ENCODE peak calls at places on chromosomes 3 and 15, in seven cellular contexts. T, W, O, A, B, X and K are unnamed samples.

GRCh38 chr3:159881208-159881607 is 107.4 kb upstream of the IL12A start:
- DNase-seq in B (no peak), A (no peak), W (no peak), O (no peak), T (no peak), X (no peak), K (no peak)

GRCh38 chr3:183202004-183202722 is 39.6 kb upstream of the LAMP3 start:
- DNase-seq in X (no peak), W (no peak), B (no peak), O (no peak), T (no peak), A (no peak), K (no peak)

GRCh38 chr3:43695443-43695842 is 4.7 kb downstream of the ABHD5 start:
- DNase-seq in X (no peak), A (no peak), T (no peak), B (no peak), W (no peak), O (no peak), K (peak)

GRCh38 chr3:171028779-171029232 is 2.3 kb upstream of the SLC2A2 start:
- DNase-seq in A (no peak), O (no peak), T (no peak), X (no peak), B (no peak), W (no peak), K (no peak)

GRCh38 chr3:22115581-22115980 is 364.6 kb upstream of the ZNF385D start:
- DNase-seq in B (no peak), W (no peak), X (no peak), A (no peak), T (no peak), O (no peak), K (no peak)

GRCh38 chr3:114408763-114409162 is 114.9 kb downstream of the TIGIT start:
- DNase-seq in A (peak), X (no peak), W (no peak), O (no peak), B (no peak), T (no peak), K (no peak)

GRCh38 chr15:80630981-80631380 is 64.1 kb upstream of the ABHD17C start:
- DNase-seq in X (no peak), W (no peak), T (no peak), B (no peak), O (no peak), A (no peak), K (no peak)

GRCh38 chr3:105647047-105647446 is 221.8 kb downstream of the CBLB start:
- DNase-seq in O (no peak), X (peak), T (peak), W (no peak), B (peak), A (no peak), K (peak)

GRCh38 chr15:52653451-52653964 is 25.7 kb downstream of the ATOSA start:
- DNase-seq in X (peak), T (no peak), A (no peak), B (no peak), W (peak), O (no peak), K (no peak)

GRCh38 chr3:53921296-53921695 is 29.6 kb upstream of the SELENOK start:
- DNase-seq in A (peak), T (peak), B (no peak), X (no peak), O (no peak), W (no peak), K (peak)

GRCh38 chr3:140756240-140757016 is 78.6 kb downstream of the TRIM42 start:
- DNase-seq in B (no peak), T (no peak), W (no peak), A (no peak), O (no peak), X (no peak), K (no peak)

GRCh38 chr3:105369501-105370371 is 3.0 kb downstream of the ALCAM start:
- DNase-seq in W (peak), A (peak), X (no peak), O (no peak), T (peak), B (no peak), K (peak)

GRCh38 chr15:75822685-75823278 is 20.5 kb upstream of the UBE2Q2 start:
- DNase-seq in O (no peak), B (no peak), W (no peak), X (no peak), T (no peak), A (no peak), K (no peak)

GRCh38 chr15:59997070-59997701 is 6.9 kb upstream of the FOXB1 start:
- DNase-seq in B (no peak), A (peak), T (no peak), W (no peak), X (peak), O (peak), K (peak)

GRCh38 chr3:179801831-179802230 is 149.0 kb downstream of the USP13 start:
- DNase-seq in O (no peak), B (no peak), X (no peak), W (no peak), T (no peak), A (no peak), K (no peak)

GRCh38 chr3:133169669-133170068 is 131.5 kb downstream of the TMEM108 start:
- DNase-seq in B (no peak), W (no peak), O (no peak), A (peak), X (no peak), T (no peak), K (no peak)

GRCh38 chr15:69557340-69558137 is 104.9 kb downstream of the RPLP1 start:
- DNase-seq in X (no peak), A (no peak), O (no peak), T (peak), B (peak), W (peak), K (no peak)

GRCh38 chr3:60034047-60034446 is 984.2 kb upstream of the CFAP20DC start:
- DNase-seq in X (no peak), O (no peak), B (no peak), W (no peak), T (no peak), A (no peak), K (no peak)

GRCh38 chr15:70892912-70893560 is 410 bp downstream of the LRRC49 start:
- DNase-seq in A (peak), W (peak), T (peak), X (no peak), O (no peak), B (no peak), K (peak)

GRCh38 chr15:62058327-62059028 is 1.8 kb downstream of the VPS13C start:
- DNase-seq in T (no peak), X (no peak), A (no peak), W (no peak), O (no peak), B (no peak), K (no peak)

GRCh38 chr15:62060896-62061280 is 641 bp upstream of the VPS13C start:
- DNase-seq in W (no peak), X (no peak), B (no peak), O (no peak), T (no peak), A (no peak), K (no peak)

GRCh38 chr15:62059818-62060115 is 480 bp downstream of the VPS13C start:
- DNase-seq in W (peak), X (peak), O (no peak), B (no peak), A (no peak), T (peak), K (peak)

GRCh38 chr15:62059108-62059817 is 984 bp downstream of the VPS13C start:
- DNase-seq in X (peak), W (peak), A (peak), T (no peak), B (no peak), O (no peak), K (peak)

DNA sequence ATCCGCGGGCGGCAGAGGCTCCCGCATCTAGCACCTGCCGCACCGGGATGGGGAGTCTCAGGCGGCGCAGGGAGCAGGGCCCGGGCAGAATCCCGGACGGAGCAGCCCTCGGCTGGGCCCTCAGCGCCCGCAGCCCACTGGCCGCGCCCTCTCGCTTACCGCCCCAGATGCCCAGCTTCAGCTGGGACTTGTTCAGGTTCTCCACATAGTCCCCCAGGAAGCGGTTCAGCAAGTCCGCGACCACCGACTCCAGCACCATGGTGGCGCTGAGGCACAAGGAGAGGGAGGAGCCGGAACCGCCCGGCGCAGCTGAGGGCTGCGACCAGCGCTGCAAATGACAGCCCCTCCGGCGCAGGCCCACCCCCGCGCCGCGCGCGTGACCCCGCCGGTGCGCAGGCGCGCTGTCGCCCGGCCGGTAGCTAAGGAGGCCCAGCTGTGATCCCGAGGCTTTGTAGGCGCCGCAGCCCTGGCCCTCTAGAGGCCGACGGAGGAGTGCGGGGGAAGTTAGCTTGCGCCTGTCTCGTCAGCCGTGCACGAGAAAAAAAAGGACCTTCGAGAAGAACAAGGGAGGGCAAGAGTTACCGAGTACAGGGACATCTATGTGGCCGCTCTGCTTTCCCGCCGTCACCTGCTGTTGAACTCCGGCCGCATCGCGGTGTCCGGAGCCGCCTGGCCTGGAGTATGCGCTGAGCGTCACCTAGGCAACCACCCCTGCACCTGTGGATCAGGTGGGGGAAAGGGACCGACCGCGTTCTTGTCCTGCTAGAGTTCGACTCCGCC is at the start of gene VPS13C:
- DNase-seq in W (peak), X (peak), T (peak), O (peak), B (peak), A (peak), K (peak)
- TF ChIP-seq CTCF in W (peak), X (peak), T (peak), O (peak), B (no peak), A (peak), K (peak)

DNA sequence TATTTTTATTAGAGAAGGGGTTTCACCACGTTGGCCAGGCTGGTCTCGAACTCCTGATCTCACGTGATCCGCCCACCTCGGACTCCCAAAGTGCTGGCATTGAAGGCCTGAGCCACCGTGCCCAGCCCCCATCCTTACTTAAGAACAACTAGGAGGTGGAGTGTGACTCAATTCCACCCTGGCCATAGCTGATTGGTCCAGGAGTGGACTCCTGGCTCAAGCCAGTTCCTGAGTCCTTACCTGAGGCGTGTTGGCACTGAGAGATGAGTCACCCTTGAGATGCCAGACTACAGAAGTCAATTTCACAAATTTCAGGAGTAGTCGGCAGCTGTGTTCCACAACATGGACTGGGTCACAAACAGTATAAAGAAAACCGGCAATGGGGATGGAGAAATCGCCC is 124.2 kb downstream of the SHQ1 start:
- DNase-seq in A (no peak), X (no peak), B (peak), O (no peak), W (no peak), T (no peak), K (no peak)
- TF ChIP-seq MAX in A (no peak), X (no peak), B (peak), O (no peak), W (no peak), T (no peak), K (no peak)

GRCh38 chr3:148739720-148740119 is 42.0 kb downstream of the AGTR1 start:
- DNase-seq in W (no peak), O (no peak), A (no peak), B (no peak), X (no peak), T (no peak), K (no peak)

GRCh38 chr3:148737104-148737525 is 39.4 kb downstream of the AGTR1 start:
- DNase-seq in B (no peak), T (peak), X (no peak), O (no peak), W (no peak), A (peak), K (no peak)

GRCh38 chr3:148736086-148736485 is 38.4 kb downstream of the AGTR1 start:
- DNase-seq in O (no peak), T (no peak), W (no peak), A (no peak), B (no peak), X (no peak), K (no peak)

GRCh38 chr3:148730676-148731075 is 33.0 kb downstream of the AGTR1 start:
- DNase-seq in A (no peak), O (no peak), T (no peak), W (no peak), X (no peak), B (no peak), K (no peak)

GRCh38 chr3:148735597-148735996 is 37.9 kb downstream of the AGTR1 start:
- DNase-seq in B (no peak), W (no peak), A (no peak), X (no peak), O (no peak), T (no peak), K (no peak)
- H3K4me3 ChIP-seq in B (no peak), W (no peak), A (no peak), X (no peak), O (no peak), T (no peak), K (no peak)

GRCh38 chr15:68034071-68034470 is 20.0 kb upstream of the PIAS1 start:
- DNase-seq in A (no peak), O (no peak), B (no peak), T (no peak), W (no peak), X (no peak), K (no peak)
- TF ChIP-seq CTCF in A (no peak), O (no peak), B (no peak), T (no peak), W (no peak), X (no peak), K (no peak)

DNA sequence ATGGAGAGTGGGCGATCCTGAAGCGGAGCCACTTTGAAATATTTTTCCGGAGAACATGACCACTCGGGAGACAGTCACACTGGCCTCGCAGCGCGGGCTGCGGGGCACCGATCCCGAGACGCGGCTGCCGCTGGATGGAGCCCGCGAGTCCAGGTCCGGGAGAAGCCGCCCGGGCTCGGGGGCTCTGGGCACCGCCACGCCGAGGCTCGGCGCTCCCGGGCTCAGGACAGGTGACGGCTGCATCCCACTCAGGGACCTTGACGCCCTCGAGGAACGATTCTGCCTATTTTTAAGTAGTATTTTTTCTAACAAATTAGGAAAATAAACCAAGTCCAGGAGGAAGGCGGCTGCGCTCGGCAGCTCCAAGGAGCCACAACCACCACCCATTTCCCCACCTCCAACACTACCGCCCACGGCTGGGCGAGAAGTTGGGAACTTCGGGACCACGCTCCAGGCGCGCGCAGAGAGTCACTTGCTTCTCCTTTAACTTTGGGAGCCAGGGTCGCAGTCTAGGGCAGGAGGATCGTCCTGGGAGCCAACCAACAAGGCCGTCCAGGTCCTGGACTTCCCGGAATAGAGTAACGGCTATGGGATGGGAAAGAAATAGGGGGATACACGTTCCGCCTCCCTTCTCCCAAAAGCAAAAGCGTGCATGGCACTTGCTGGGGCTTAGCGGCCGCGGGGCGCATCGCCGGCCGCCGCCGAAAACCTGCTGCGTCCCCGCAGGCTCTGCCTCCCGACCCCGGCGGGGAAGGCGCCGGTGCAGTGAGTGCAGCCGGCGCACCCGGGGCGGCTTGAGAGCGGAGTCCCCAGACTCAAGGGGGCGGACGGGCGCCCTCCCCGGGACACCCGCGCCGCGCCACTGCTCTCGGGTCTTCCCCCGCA is 897 bp downstream of the MEGF11 start:
- DNase-seq in A (peak), T (peak), W (peak), B (peak), O (no peak), X (peak), K (peak)
- TF ChIP-seq MAX in A (no peak), T (no peak), W (peak), B (peak), O (no peak), X (no peak), K (no peak)

GRCh38 chr3:120101624-120102023 is 7.4 kb upstream of the GSK3B start:
- DNase-seq in X (no peak), T (no peak), W (no peak), B (no peak), O (no peak), A (no peak), K (no peak)

GRCh38 chr3:120100711-120101110 is 6.5 kb upstream of the GSK3B start:
- DNase-seq in A (no peak), W (no peak), T (no peak), X (no peak), B (no peak), O (no peak), K (no peak)

GRCh38 chr3:120102674-120103073 is 8.4 kb upstream of the GSK3B start:
- DNase-seq in T (no peak), B (no peak), O (no peak), A (no peak), W (no peak), X (no peak), K (no peak)

GRCh38 chr3:120102232-120102631 is 8.0 kb upstream of the GSK3B start:
- DNase-seq in B (no peak), O (no peak), X (no peak), T (no peak), A (no peak), W (no peak), K (no peak)

DNA sequence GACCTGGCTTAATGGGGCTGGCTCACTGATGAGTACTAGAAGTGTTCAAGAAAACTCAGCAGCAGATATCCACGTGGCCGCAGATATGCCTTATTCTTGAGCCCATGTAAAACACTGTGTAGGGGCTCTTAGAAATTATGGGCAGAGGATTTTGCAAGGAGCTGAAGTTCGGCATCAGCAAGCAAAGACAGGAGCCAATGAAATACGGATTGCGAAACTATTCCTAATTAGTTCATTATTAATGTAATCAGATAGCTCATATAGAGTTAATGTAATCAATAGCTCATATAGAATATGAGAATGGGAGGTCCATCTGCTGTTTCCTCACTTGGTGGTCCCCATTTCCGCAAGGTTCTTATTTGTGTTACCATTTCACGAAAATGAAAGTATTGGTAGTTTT is 9.0 kb upstream of the GSK3B start:
- DNase-seq in X (no peak), B (no peak), W (no peak), O (no peak), A (no peak), T (no peak), K (no peak)
- H3K4me3 ChIP-seq in X (no peak), B (no peak), W (no peak), O (no peak), A (no peak), T (no peak), K (no peak)

GRCh38 chr3:72092778-72093177 is 307.8 kb upstream of the PROK2 start:
- DNase-seq in X (peak), T (peak), A (no peak), B (no peak), O (no peak), W (no peak), K (no peak)
- TF ChIP-seq CTCF in X (peak), T (no peak), A (no peak), B (no peak), O (peak), W (no peak), K (no peak)

DNA sequence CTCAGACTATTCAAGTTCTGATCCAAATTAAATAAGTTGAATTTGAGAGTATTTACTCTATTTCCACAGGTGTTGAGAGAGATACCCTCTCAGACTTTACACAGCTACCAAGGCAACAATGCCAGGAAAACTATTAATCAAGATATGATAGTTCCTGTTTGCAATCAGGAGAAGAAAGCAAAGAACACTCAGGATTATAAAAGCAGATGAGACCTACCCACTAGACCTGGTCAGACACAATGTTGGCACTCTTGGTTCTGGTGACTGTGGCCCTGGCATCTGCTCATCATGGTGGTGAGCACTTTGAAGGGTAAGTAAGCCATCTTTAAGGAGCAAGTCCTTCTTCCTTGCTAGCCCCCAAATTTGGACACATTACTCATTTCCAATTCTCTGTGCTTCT is at the start of gene CPB1:
- DNase-seq in T (no peak), B (no peak), O (no peak), A (no peak), X (no peak), W (no peak), K (no peak)
- TF ChIP-seq MAX in T (no peak), B (no peak), O (no peak), A (no peak), X (no peak), W (no peak), K (no peak)